ENCODE peak calls at places on chromosomes 7 and 10, in eight cellular contexts. B, T, W, F, Q, S, A and G are unnamed samples.

GRCh38 chr7:2601065-2601464 is 30.7 kb upstream of the TTYH3 start:
- DNase-seq in B (no peak), T (no peak), W (no peak), F (no peak), Q (no peak), S (no peak), A (no peak), G (peak)

GRCh38 chr10:77899080-77899477 is 27.5 kb downstream of the DLG5 start:
- DNase-seq in B (no peak), T (no peak), W (peak), F (no peak), Q (no peak), S (peak), A (peak), G (no peak)

GRCh38 chr10:103276941-103277712 is at the start of gene INA:
- DNase-seq in B (peak), T (no peak), W (peak), F (no peak), Q (no peak), S (no peak), A (peak), G (peak)

GRCh38 chr7:73703985-73704639 is 15.4 kb downstream of the STX1A start:
- DNase-seq in B (peak), T (peak), W (peak), F (no peak), Q (peak), S (no peak), A (no peak), G (peak)

GRCh38 chr7:17421941-17422340 is 123.5 kb downstream of the AHR start:
- DNase-seq in B (no peak), T (no peak), W (no peak), F (no peak), Q (no peak), S (no peak), A (no peak), G (no peak)

GRCh38 chr7:153061913-153062528 is 302.5 kb downstream of the ACTR3B start:
- DNase-seq in B (peak), T (no peak), W (peak), F (no peak), Q (no peak), S (no peak), A (no peak), G (peak)

GRCh38 chr10:24722131-24722675 is 1.5 kb downstream of the ARHGAP21 start:
- DNase-seq in B (no peak), T (no peak), W (peak), F (no peak), Q (no peak), S (no peak), A (no peak), G (peak)

GRCh38 chr7:144723311-144723710 is 112.5 kb downstream of the TPK1 start:
- DNase-seq in B (no peak), T (no peak), W (no peak), F (no peak), Q (no peak), S (no peak), A (no peak), G (no peak)

GRCh38 chr10:103998803-103999202 is 31.9 kb downstream of the SLK start:
- DNase-seq in B (no peak), T (no peak), W (no peak), F (no peak), Q (no peak), S (no peak), A (no peak), G (no peak)

GRCh38 chr7:131111-132094 is 61.0 kb upstream of the FAM20C start:
- DNase-seq in B (no peak), T (no peak), W (no peak), F (no peak), Q (peak), S (no peak), A (no peak), G (no peak)

GRCh38 chr7:138459300-138460175 is 521 bp upstream of the TRIM24 start:
- DNase-seq in B (peak), T (peak), W (peak), F (peak), Q (peak), S (no peak), A (peak), G (peak)

GRCh38 chr7:70585071-70585470 is 546.9 kb upstream of the GALNT17 start:
- DNase-seq in B (no peak), T (no peak), W (no peak), F (no peak), Q (no peak), S (no peak), A (no peak), G (peak)

GRCh38 chr10:102334106-102334505 is 61.4 kb upstream of the NFKB2 start:
- DNase-seq in B (peak), T (no peak), W (no peak), F (no peak), Q (peak), S (no peak), A (no peak), G (peak)

GRCh38 chr10:75294866-75295692 is 59.3 kb upstream of the COMTD1 start:
- DNase-seq in B (peak), T (peak), W (peak), F (peak), Q (peak), S (peak), A (peak), G (peak)

GRCh38 chr7:141820067-141820466 is 21.2 kb downstream of the PRSS37 start:
- DNase-seq in B (no peak), T (no peak), W (no peak), F (no peak), Q (no peak), S (no peak), A (no peak), G (no peak)

GRCh38 chr7:106421181-106421762 is 136.5 kb upstream of the NAMPT start:
- DNase-seq in B (peak), T (no peak), W (peak), F (no peak), Q (peak), S (peak), A (peak), G (no peak)

GRCh38 chr7:85851571-85852193 is 664.8 kb upstream of the SEMA3D start:
- DNase-seq in B (peak), T (no peak), W (peak), F (no peak), Q (no peak), S (no peak), A (peak), G (peak)

GRCh38 chr10:22321156-22321711 is 335 bp downstream of the BMI1 start:
- DNase-seq in B (peak), T (no peak), W (peak), F (peak), Q (peak), S (no peak), A (peak), G (peak)

GRCh38 chr7:91556956-91557650 is 292.9 kb downstream of the FZD1 start:
- DNase-seq in B (no peak), T (no peak), W (peak), F (no peak), Q (no peak), S (no peak), A (no peak), G (no peak)

GRCh38 chr10:76251773-76252617 is 820.6 kb downstream of the LRMDA start:
- DNase-seq in B (peak), T (no peak), W (no peak), F (no peak), Q (no peak), S (no peak), A (peak), G (no peak)

GRCh38 chr7:130150587-130150986 is 54.6 kb downstream of the TMEM209 start:
- DNase-seq in B (peak), T (no peak), W (no peak), F (no peak), Q (no peak), S (no peak), A (no peak), G (peak)

GRCh38 chr7:27239780-27240731 is 2.5 kb upstream of the EVX1 start:
- DNase-seq in B (peak), T (no peak), W (no peak), F (no peak), Q (no peak), S (no peak), A (no peak), G (peak)

GRCh38 chr10:51083280-51083986 is 9.1 kb downstream of the PRKG1 start:
- DNase-seq in B (peak), T (no peak), W (no peak), F (no peak), Q (no peak), S (no peak), A (no peak), G (peak)